ENCODE peak calls at places on chromosome 2, in nine cellular contexts. C, E, N, R, S, B, O, F and Z are unnamed samples.

GRCh38 chr2:59874971-59875755 is 678.3 kb downstream of the BCL11A start:
- DNase-seq in C (no peak), N (no peak), B (no peak), F (no peak), O (no peak), R (no peak), E (no peak), S (no peak), Z (no peak)

GRCh38 chr2:10139536-10139935 is 17.0 kb downstream of the RRM2 start:
- DNase-seq in E (no peak), O (no peak), N (no peak), F (no peak), B (no peak), C (no peak), S (no peak), R (no peak), Z (no peak)

GRCh38 chr2:35293261-35293660 is 1062.3 kb upstream of the CRIM1 start:
- DNase-seq in C (no peak), O (no peak), S (no peak), F (no peak), R (no peak), B (no peak), E (no peak), N (no peak), Z (no peak)

GRCh38 chr2:212520340-212520739 is 18.3 kb downstream of the ERBB4 start:
- DNase-seq in R (no peak), F (no peak), C (peak), S (no peak), B (no peak), O (no peak), E (no peak), N (peak), Z (no peak)

GRCh38 chr2:134669731-134670669 is 48.8 kb downstream of the TMEM163 start:
- DNase-seq in R (peak), O (no peak), F (no peak), B (peak), E (peak), N (no peak), S (no peak), C (no peak), Z (no peak)

GRCh38 chr2:17879137-17879912 is 858 bp downstream of the KCNS3 start:
- DNase-seq in O (peak), E (no peak), S (no peak), R (peak), N (peak), F (no peak), B (no peak), C (peak), Z (peak)

GRCh38 chr2:237209046-237209375 is 123.3 kb downstream of the COPS8 start:
- DNase-seq in E (no peak), O (no peak), N (no peak), C (no peak), F (no peak), S (no peak), B (no peak), R (no peak), Z (no peak)

GRCh38 chr2:12424820-12425219 is 291.9 kb upstream of the TRIB2 start:
- DNase-seq in C (peak), S (no peak), F (no peak), N (no peak), E (no peak), O (no peak), B (no peak), R (no peak), Z (no peak)

GRCh38 chr2:227717687-227718567 is at the start of gene SLC19A3:
- DNase-seq in E (no peak), R (no peak), C (peak), S (peak), B (no peak), O (peak), N (peak), F (no peak), Z (no peak)

GRCh38 chr2:44825702-44826101 is 115.8 kb upstream of the SIX3 start:
- DNase-seq in S (no peak), R (no peak), N (peak), F (no peak), O (no peak), B (no peak), C (no peak), E (no peak), Z (no peak)

GRCh38 chr2:28318462-28319117 is 74.1 kb upstream of the FOSL2 start:
- DNase-seq in F (no peak), O (peak), R (no peak), C (no peak), E (no peak), B (no peak), S (no peak), N (no peak), Z (no peak)

GRCh38 chr2:170505631-170506270 is 209.4 kb upstream of the SP5 start:
- DNase-seq in C (peak), B (no peak), E (no peak), F (no peak), S (no peak), N (no peak), R (no peak), O (peak), Z (no peak)

GRCh38 chr2:101884423-101884822 is 107.3 kb upstream of the IL1R2 start:
- DNase-seq in R (no peak), E (no peak), N (no peak), S (no peak), C (no peak), O (no peak), F (no peak), B (no peak), Z (no peak)

GRCh38 chr2:12950957-12951656 is 234.4 kb downstream of the TRIB2 start:
- DNase-seq in R (no peak), N (no peak), F (no peak), C (no peak), O (no peak), E (no peak), S (no peak), B (no peak), Z (no peak)

GRCh38 chr2:212914392-212914791 is 237.0 kb downstream of the IKZF2 start:
- DNase-seq in B (no peak), C (no peak), O (no peak), N (no peak), S (no peak), E (no peak), R (no peak), F (no peak), Z (no peak)

GRCh38 chr2:47002480-47003381 is 87.1 kb upstream of the MCFD2 start:
- DNase-seq in F (no peak), B (no peak), N (peak), C (peak), S (no peak), O (peak), R (no peak), E (no peak), Z (no peak)

GRCh38 chr2:11024010-11024615 is 112.4 kb downstream of the KCNF1 start:
- DNase-seq in N (no peak), B (no peak), S (no peak), C (no peak), F (no peak), O (no peak), R (no peak), E (no peak), Z (no peak)

GRCh38 chr2:238551091-238551490 is 124.4 kb downstream of the ASB1 start:
- DNase-seq in N (no peak), E (no peak), O (no peak), R (no peak), F (no peak), C (no peak), B (no peak), S (no peak), Z (no peak)

GRCh38 chr2:147330925-147331324 is 513.9 kb upstream of the ACVR2A start:
- DNase-seq in E (no peak), B (no peak), S (no peak), C (no peak), N (no peak), R (no peak), O (no peak), F (no peak), Z (no peak)

GRCh38 chr2:88845772-88846661 is 154.5 kb downstream of the RPIA start:
- DNase-seq in N (no peak), F (no peak), S (no peak), R (no peak), E (no peak), B (no peak), C (no peak), O (no peak), Z (no peak)

GRCh38 chr2:3626817-3627499 is 31.0 kb upstream of the ALLC start:
- DNase-seq in B (no peak), S (no peak), O (no peak), N (no peak), R (no peak), E (no peak), C (no peak), F (no peak), Z (no peak)

GRCh38 chr2:68588589-68588988 is 54.8 kb upstream of the PROKR1 start:
- DNase-seq in F (no peak), S (no peak), O (no peak), N (no peak), C (no peak), B (no peak), E (no peak), R (no peak), Z (no peak)

GRCh38 chr2:54605836-54606235 is 117.6 kb upstream of the EML6 start:
- DNase-seq in S (no peak), E (no peak), O (no peak), R (no peak), C (no peak), B (no peak), F (no peak), N (no peak), Z (no peak)

GRCh38 chr2:65377556-65378307 is 54.7 kb downstream of the SPRED2 start:
- DNase-seq in E (no peak), O (peak), S (no peak), F (no peak), C (no peak), B (no peak), N (no peak), R (no peak), Z (no peak)

GRCh38 chr2:207086136-207086535 is 79.6 kb downstream of the KLF7 start:
- DNase-seq in O (no peak), C (peak), F (no peak), B (no peak), E (no peak), N (no peak), R (no peak), S (no peak), Z (no peak)

GRCh38 chr2:109521751-109522374 is 91.9 kb downstream of the SEPTIN10 start:
- DNase-seq in S (no peak), N (peak), B (no peak), F (no peak), C (no peak), R (peak), E (no peak), O (no peak), Z (no peak)

GRCh38 chr2:104025296-104025695 is 828.6 kb upstream of the POU3F3 start:
- DNase-seq in C (no peak), R (no peak), N (no peak), S (no peak), O (no peak), F (no peak), B (no peak), E (no peak), Z (no peak)

GRCh38 chr2:187924293-187924692 is 367.4 kb upstream of the GULP1 start:
- DNase-seq in F (no peak), N (no peak), C (no peak), O (no peak), E (no peak), B (no peak), R (no peak), S (no peak), Z (no peak)